ENCODE peak calls at places on chromosomes 4 and X, in seven cellular contexts. X, G, R, I, A, P and E are unnamed samples.

GRCh38 chrX:110420771-110421498 is 62.3 kb downstream of the RTL9 start:
- DNase-seq in P (no peak), I (no peak), X (no peak), A (no peak), G (no peak), R (peak; percentile 34), E (no peak)

GRCh38 chr4:36824682-36825081 is 419.9 kb upstream of the NWD2 start:
- DNase-seq in I (no peak), X (no peak), R (no peak), G (no peak), P (no peak), A (no peak), E (no peak)

GRCh38 chr4:82864336-82865001 is 26.5 kb downstream of the SEC31A start:
- DNase-seq in G (no peak), I (no peak), R (no peak), P (no peak), A (no peak), X (no peak), E (no peak)

GRCh38 chrX:8820910-8821527 is 19.8 kb upstream of the FAM9A start:
- DNase-seq in X (no peak), G (no peak), I (peak; percentile 69), A (no peak), R (peak; percentile 6), P (no peak), E (no peak)

GRCh38 chr4:78622253-78622979 is 70.8 kb downstream of the ANXA3 start:
- DNase-seq in R (peak; percentile 73), I (no peak), A (peak; percentile 70), P (no peak), X (no peak), G (no peak), E (no peak)

GRCh38 chr4:23866450-23866849 is 23.4 kb downstream of the PPARGC1A start:
- DNase-seq in I (no peak), A (no peak), R (no peak), G (no peak), P (no peak), X (no peak), E (no peak)

GRCh38 chrX:16433021-16433420 is 216.9 kb upstream of the S100G start:
- DNase-seq in X (no peak), P (no peak), G (no peak), A (no peak), I (no peak), R (no peak), E (no peak)

GRCh38 chr4:2716236-2716635 is 39.9 kb downstream of the TNIP2 start:
- DNase-seq in X (no peak), A (no peak), I (no peak), P (no peak), R (no peak), G (no peak), E (no peak)

GRCh38 chr4:152265149-152265621 is 270.7 kb downstream of the FBXW7 start:
- DNase-seq in G (no peak), R (peak; percentile 92), X (no peak), A (peak; percentile 86), I (no peak), P (no peak), E (no peak)

GRCh38 chr4:111650553-111651183 is 494.6 kb upstream of the FAM241A start:
- DNase-seq in P (no peak), G (no peak), X (no peak), I (peak; percentile 64), R (no peak), A (no peak), E (no peak)

GRCh38 chrX:56733459-56734046 is 4.5 kb downstream of the NBDY start:
- DNase-seq in A (no peak), I (peak; percentile 73), P (no peak), R (peak; percentile 47), G (peak; percentile 46), X (no peak), E (no peak)

GRCh38 chr4:181939199-181939945 is 303.8 kb upstream of the TENM3 start:
- DNase-seq in P (no peak), X (no peak), G (no peak), R (peak; percentile 51), A (peak; percentile 57), I (peak; percentile 23), E (no peak)

GRCh38 chr4:156824451-156825060 is 147.0 kb downstream of the PDGFC start:
- DNase-seq in X (no peak), A (no peak), I (no peak), P (no peak), R (no peak), G (no peak), E (no peak)

GRCh38 chrX:145856181-145856580 is 38.6 kb downstream of the SLITRK2 start:
- DNase-seq in R (no peak), G (no peak), P (no peak), X (no peak), I (no peak), A (no peak), E (no peak)

GRCh38 chrX:65920620-65921019 is 119.3 kb downstream of the VSIG4 start:
- DNase-seq in G (no peak), I (peak; percentile 8), X (no peak), R (no peak), P (no peak), A (no peak), E (no peak)

GRCh38 chr4:45931151-45931550 is 192.7 kb downstream of the GABRG1 start:
- DNase-seq in A (no peak), R (no peak), G (no peak), I (no peak), X (no peak), P (no peak), E (no peak)

GRCh38 chrX:3603026-3603661 is 110.3 kb downstream of the PRKX start:
- DNase-seq in I (no peak), P (no peak), X (no peak), G (no peak), A (no peak), R (no peak), E (no peak)

GRCh38 chr4:3402409-3403103 is 39.2 kb upstream of the HGFAC start:
- DNase-seq in P (peak; percentile 57), A (peak; percentile 88), I (no peak), X (peak; percentile 79), G (no peak), R (peak; percentile 36), E (peak; percentile 42)

GRCh38 chr4:107931775-107932321 is 499 bp downstream of the CYP2U1 start:
- DNase-seq in P (peak; percentile 90), R (no peak), G (no peak), I (no peak), A (no peak), X (peak; percentile 83), E (no peak)

DNA sequence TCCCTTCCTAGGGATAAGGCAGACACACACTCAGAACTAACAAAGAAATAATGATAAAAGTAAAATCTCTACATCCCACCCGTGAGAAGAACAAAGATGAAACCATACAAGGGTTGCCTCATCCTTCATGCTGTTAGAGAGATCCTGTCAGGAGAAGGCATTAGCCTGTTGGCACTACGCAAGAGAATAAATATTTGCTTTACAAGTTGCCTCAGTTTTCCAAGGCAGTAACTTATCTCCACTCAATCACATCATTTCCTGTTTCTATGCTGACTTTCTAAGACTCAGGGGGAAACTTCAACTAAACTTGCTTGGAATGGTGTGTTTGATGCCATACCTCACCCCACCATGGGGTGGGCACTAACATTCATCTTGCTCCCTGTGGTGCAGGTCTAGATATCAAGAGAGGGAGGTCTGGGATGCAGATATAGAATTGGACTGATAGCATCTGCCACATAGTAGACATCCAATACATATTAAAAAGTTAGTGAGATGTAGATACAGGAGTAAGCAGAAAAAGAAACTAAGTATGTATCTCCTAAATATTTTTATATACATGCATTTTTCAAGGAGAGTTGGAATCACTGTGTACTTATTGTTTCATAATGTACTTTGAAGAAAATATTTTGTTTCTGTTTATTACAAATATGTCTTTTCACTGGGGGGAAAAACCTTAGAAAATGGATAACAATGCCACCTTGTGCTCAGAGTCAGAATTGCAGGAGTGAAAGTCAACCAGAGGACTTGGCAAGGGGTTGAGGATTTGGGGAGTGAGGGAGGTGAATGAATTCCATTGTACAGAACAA is 57.2 kb upstream of the BEX4 start:
- DNase-seq in P (no peak), R (peak; percentile 27), A (peak; percentile 18), G (peak; percentile 3), I (peak; percentile 24), X (no peak), E (no peak)
- TF ChIP-seq CTCF in P (no peak), R (peak; percentile 59), A (peak; percentile 64), G (peak; percentile 45), I (peak; percentile 70), X (no peak), E (peak; percentile 78)

DNA sequence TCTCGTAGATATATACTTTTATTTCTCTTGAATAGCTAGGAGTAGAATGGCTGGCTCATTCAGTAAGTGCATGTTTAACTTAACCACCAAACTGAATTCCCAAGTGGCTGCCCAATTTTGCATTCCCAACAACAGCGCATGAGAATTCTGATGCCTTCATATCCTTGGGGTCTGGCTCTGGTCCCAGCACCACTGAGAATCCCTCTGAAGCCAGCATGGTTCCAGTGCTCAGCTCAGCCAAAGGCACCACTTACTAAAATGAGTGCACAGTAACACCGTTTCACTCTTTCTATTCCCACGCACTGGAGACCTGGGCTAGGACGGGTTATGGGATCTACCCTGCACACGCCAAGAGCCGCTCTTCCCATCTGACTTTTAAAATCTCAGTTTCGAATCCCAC is 60.4 kb downstream of the CASP3 start:
- DNase-seq in G (no peak), I (no peak), R (no peak), X (peak; percentile 21), P (no peak), A (peak; percentile 6), E (no peak)
- TF ChIP-seq CTCF in G (no peak), I (no peak), R (no peak), X (no peak), P (no peak), A (no peak), E (no peak)

DNA sequence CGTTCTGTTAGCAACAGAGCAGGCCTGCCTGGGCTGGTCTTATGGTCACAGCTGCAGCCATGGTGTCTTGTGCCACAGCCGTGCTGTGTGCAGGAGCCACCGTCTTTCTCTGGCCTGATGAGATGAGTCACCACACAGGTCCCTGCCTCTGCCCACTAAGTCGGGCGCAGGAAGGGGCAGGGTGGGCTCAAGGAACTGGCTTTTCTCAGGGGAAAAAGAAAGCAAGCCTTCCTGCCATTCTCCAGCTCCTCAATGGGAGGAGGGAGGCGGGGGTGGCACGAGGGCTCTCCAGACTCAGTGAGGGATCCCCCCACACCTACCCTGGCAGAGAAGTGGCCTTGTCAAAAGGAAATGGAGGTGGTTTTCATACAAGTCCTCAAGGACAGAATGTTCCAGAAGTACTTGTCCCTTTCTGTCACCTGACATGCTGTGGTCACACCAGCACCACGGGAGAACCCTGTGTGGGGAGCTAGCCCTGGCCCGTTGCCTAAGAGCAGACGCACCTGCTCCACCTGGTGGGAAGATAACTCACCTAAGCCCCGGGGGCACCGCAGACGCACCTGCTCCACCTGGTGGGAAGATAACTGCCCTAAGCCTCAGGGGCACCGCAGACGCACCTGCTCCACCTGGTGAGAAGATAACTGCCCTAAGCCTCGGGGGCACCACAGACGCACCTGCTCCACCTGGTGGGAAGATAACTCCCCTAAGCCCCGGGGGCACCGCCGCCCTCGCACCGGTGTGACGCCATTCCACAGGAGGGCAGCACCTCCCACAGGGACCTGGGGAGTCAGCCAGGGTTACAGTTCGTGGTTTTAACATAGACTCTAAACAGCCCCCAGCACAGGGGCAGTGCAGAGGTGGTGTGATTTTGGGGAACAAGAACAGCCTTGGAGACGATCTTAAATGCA is 18.5 kb downstream of the UVSSA start:
- DNase-seq in P (peak; percentile 69), A (no peak), X (no peak), R (no peak), I (no peak), G (peak; percentile 84), E (no peak)
- TF ChIP-seq CTCF in P (no peak), A (no peak), X (no peak), R (no peak), I (peak; percentile 17), G (no peak), E (no peak)

GRCh38 chrX:126770179-126770578 is 49.4 kb upstream of the PRR32 start:
- DNase-seq in R (no peak), G (no peak), X (no peak), A (no peak), P (no peak), I (peak; percentile 42), E (no peak)
- TF ChIP-seq CTCF in R (peak; percentile 23), G (peak; percentile 30), X (no peak), A (peak; percentile 8), P (no peak), I (peak; percentile 61), E (peak; percentile 79)